ENCODE peak calls at places on chromosomes 11 and 22, in four cellular contexts. H is mucosa of descending colon; W is activated gamma-delta T cell treated with Interleukin-2 at 50 U/mL for 16 hours; B is CD8-positive, alpha-beta T cell. N is an unnamed sample.

GRCh38 chr11:35579557-35580396 is 38.5 kb upstream of the FJX1 start:
- DNase-seq in H (no peak), W (no peak), B (no peak), N (no peak)

GRCh38 chr22:33844273-33844672 is 76.0 kb downstream of the LARGE1 start:
- DNase-seq in H (no peak), W (no peak), B (no peak), N (no peak)

GRCh38 chr11:200224-201003 is 6.8 kb downstream of the BET1L start:
- DNase-seq in H (no peak), W (no peak), B (no peak), N (peak)

GRCh38 chr22:30863161-30863833 is 105.3 kb downstream of the MORC2 start:
- DNase-seq in H (no peak), W (no peak), B (no peak), N (peak)

GRCh38 chr11:70418130-70418529 is 19.8 kb downstream of the CTTN start:
- DNase-seq in H (no peak), W (no peak), B (no peak), N (no peak)

GRCh38 chr22:46147471-46148267 is 2.7 kb upstream of the PPARA start:
- DNase-seq in H (peak), W (no peak), B (no peak), N (no peak)

GRCh38 chr11:9039194-9039593 is 35.4 kb upstream of the NRIP3 start:
- DNase-seq in H (no peak), W (no peak), B (peak), N (no peak)

GRCh38 chr11:131246156-131246555 is 124.3 kb upstream of the NTM start:
- DNase-seq in H (no peak), W (no peak), B (no peak), N (no peak)

GRCh38 chr11:74783241-74783871 is 34.7 kb downstream of the RNF169 start:
- DNase-seq in H (no peak), W (no peak), B (peak), N (no peak)

GRCh38 chr11:33687733-33688479 is 12.7 kb downstream of the C11orf91 start:
- DNase-seq in H (no peak), W (no peak), B (no peak), N (no peak)

GRCh38 chr11:69645801-69646492 is 5.0 kb downstream of the CCND1 start:
- DNase-seq in H (no peak), W (no peak), B (no peak), N (no peak)

GRCh38 chr11:1356007-1356435 is 33.7 kb upstream of the BRSK2 start:
- DNase-seq in H (peak), W (no peak), B (no peak), N (peak)

GRCh38 chr22:19085233-19086043 is 36.8 kb downstream of the DGCR2 start:
- DNase-seq in H (no peak), W (no peak), B (no peak), N (no peak)

GRCh38 chr11:7332451-7332850 is 80.7 kb downstream of the SYT9 start:
- DNase-seq in H (no peak), W (no peak), B (no peak), N (no peak)

GRCh38 chr11:37788141-37788877 is 1190.3 kb upstream of the RAG2 start:
- DNase-seq in H (no peak), W (no peak), B (no peak), N (no peak)

GRCh38 chr11:19890308-19890707 is 177.7 kb downstream of the NAV2 start:
- DNase-seq in H (no peak), W (no peak), B (no peak), N (no peak)

GRCh38 chr11:6569706-6570105 is 33.7 kb downstream of the RRP8 start:
- DNase-seq in H (no peak), W (no peak), B (no peak), N (no peak)

GRCh38 chr11:70016666-70017347 is 61.3 kb upstream of the ANO1 start:
- DNase-seq in H (no peak), W (no peak), B (no peak), N (no peak)

GRCh38 chr22:32177221-32177765 is 18.2 kb upstream of the C22orf42 start:
- DNase-seq in H (no peak), W (no peak), B (no peak), N (no peak)

GRCh38 chr22:21651521-21652009 is 9.5 kb downstream of the SDF2L1 start:
- DNase-seq in H (no peak), W (no peak), B (no peak), N (no peak)

GRCh38 chr22:17787159-17788022 is 13.1 kb upstream of the BID start:
- DNase-seq in H (no peak), W (no peak), B (no peak), N (no peak)

GRCh38 chr11:11816511-11817319 is 25.1 kb upstream of the USP47 start:
- DNase-seq in H (no peak), W (no peak), B (no peak), N (no peak)

GRCh38 chr22:36914383-36914752 is 940 bp downstream of the CSF2RB start:
- DNase-seq in H (no peak), W (no peak), B (no peak), N (no peak)

GRCh38 chr11:32307449-32307848 is 127.9 kb downstream of the WT1 start:
- DNase-seq in H (no peak), W (no peak), B (no peak), N (no peak)

GRCh38 chr11:114847599-114847998 is 169.3 kb downstream of the NXPE2 start:
- DNase-seq in H (no peak), W (no peak), B (no peak), N (no peak)

GRCh38 chr22:30893434-30894370 is 74.9 kb downstream of the MORC2 start:
- DNase-seq in H (no peak), W (no peak), B (peak), N (peak)

GRCh38 chr11:124807201-124807600 is 7.0 kb upstream of the MSANTD2 start:
- DNase-seq in H (no peak), W (no peak), B (no peak), N (no peak)

GRCh38 chr11:42770444-42771065 is 541.2 kb upstream of the API5 start:
- DNase-seq in H (no peak), W (no peak), B (no peak), N (no peak)

N was measured in stomach.